ENCODE peak calls at places on chromosome 16, in nine cellular contexts. H is NCI-H446; G is ELR; M is skeletal muscle cell; J is thoracic aorta; V is stimulated activated naive B cell treated with anti-CD40 and anti-IgM and Interleukin-4, amounts not matched to agents 10 μg/mL and 1 μg/mL and 100 μg/mL, for 72 hours; R is HEK293T; C is posterior cingulate gyrus; X is CD4-positive, alpha-beta T cell. K is an unnamed sample.

GRCh38 chr16:25110392-25110947 is 1.1 kb upstream of the LCMT1 start:
- DNase-seq in H (no peak), G (peak; percentile 8), M (no peak), J (no peak), V (no peak), R (no peak), C (no peak), X (no peak), K (no peak)

GRCh38 chr16:49858200-49859129 is 2.6 kb upstream of the ZNF423 start:
- DNase-seq in H (no peak), G (no peak), M (peak; percentile 16), J (peak; percentile 61), V (no peak), R (no peak), C (no peak), X (no peak), K (peak; percentile 32)

GRCh38 chr16:54628796-54629625 is 301.7 kb upstream of the IRX5 start:
- DNase-seq in H (no peak), G (no peak), M (no peak), J (no peak), V (no peak), R (no peak), C (no peak), X (no peak), K (no peak)

GRCh38 chr16:74015953-74016352 is 280.7 kb upstream of the PSMD7 start:
- DNase-seq in H (no peak), G (no peak), M (no peak), J (no peak), V (no peak), R (no peak), C (no peak), X (no peak), K (no peak)

GRCh38 chr16:20906225-20906870 is 5.8 kb downstream of the LYRM1 start:
- DNase-seq in H (no peak), G (peak; percentile 78), M (peak; percentile 74), J (no peak), V (no peak), R (no peak), C (no peak), X (no peak), K (no peak)

GRCh38 chr16:82671743-82672142 is 45.0 kb downstream of the CDH13 start:
- DNase-seq in H (no peak), G (peak; percentile 31), M (no peak), J (no peak), V (no peak), R (no peak), C (no peak), X (peak; percentile 33), K (peak; percentile 10)

GRCh38 chr16:19375561-19376158 is 42.0 kb upstream of the TMC5 start:
- DNase-seq in H (peak; percentile 8), G (peak; percentile 63), M (peak; percentile 13), J (no peak), V (peak; percentile 29), R (peak; percentile 70), C (peak; percentile 47), X (no peak), K (peak; percentile 15)

GRCh38 chr16:35188288-35189155 is 1729.1 kb downstream of the TP53TG3F start:
- DNase-seq in H (no peak), G (no peak), M (no peak), J (no peak), V (no peak), R (no peak), C (no peak), X (no peak), K (no peak)

K was measured in stimulated activated CD8-positive, alpha-beta memory T cell treated with anti-CD3 and anti-CD28 coated beads, Interleukin-4, amount 100 ng/mL, for 24 hours.